ENCODE peak calls at places on chromosome 20, in six cellular contexts. H, R, F, I, Z and E are unnamed samples.

GRCh38 chr20:21862224-21862927 is 156.9 kb downstream of the PAX1 start:
- DNase-seq in I (no peak), H (no peak), Z (no peak), R (no peak), F (no peak), E (no peak)

GRCh38 chr20:47352332-47353223 is 3.9 kb downstream of the ZMYND8 start:
- DNase-seq in R (no peak), F (no peak), I (no peak), Z (peak; percentile 47), H (no peak), E (no peak)

GRCh38 chr20:1950836-1951235 is 43.0 kb downstream of the PDYN start:
- DNase-seq in Z (no peak), R (no peak), H (no peak), F (no peak), I (no peak), E (no peak)

GRCh38 chr20:51573576-51574243 is 31.2 kb upstream of the NFATC2 start:
- DNase-seq in Z (no peak), R (no peak), H (no peak), I (no peak), F (no peak), E (no peak)

GRCh38 chr20:51092238-51092822 is 69.4 kb upstream of the KCNG1 start:
- DNase-seq in I (no peak), R (no peak), H (no peak), F (no peak), Z (no peak), E (no peak)

GRCh38 chr20:63003546-63003945 is 3.2 kb downstream of the BHLHE23 start:
- DNase-seq in R (no peak), Z (peak; percentile 32), F (no peak), H (no peak), I (no peak), E (no peak)

GRCh38 chr20:17570347-17571152 is 675 bp downstream of the DSTN start:
- DNase-seq in H (peak; percentile 29), R (peak; percentile 41), F (no peak), I (no peak), Z (peak; percentile 52), E (no peak)

GRCh38 chr20:36802326-36803223 is 29.0 kb upstream of the DSN1 start:
- DNase-seq in H (peak; percentile 63), F (no peak), R (no peak), Z (no peak), I (no peak), E (no peak)

GRCh38 chr20:40821438-40821837 is 132.4 kb upstream of the MAFB start:
- DNase-seq in F (no peak), I (no peak), R (no peak), Z (no peak), H (no peak), E (no peak)

GRCh38 chr20:35561268-35561667 is 19.4 kb downstream of the ERGIC3 start:
- DNase-seq in F (no peak), R (peak; percentile 18), I (no peak), Z (peak; percentile 35), H (peak; percentile 78), E (no peak)

GRCh38 chr20:50193169-50193850 is 2.7 kb downstream of the CEBPB start:
- DNase-seq in I (no peak), H (peak; percentile 49), Z (no peak), F (no peak), R (no peak), E (no peak)

GRCh38 chr20:42204261-42204660 is 586.1 kb upstream of the CHD6 start:
- DNase-seq in R (no peak), Z (peak; percentile 10), F (no peak), I (no peak), H (no peak), E (peak; percentile 30)

GRCh38 chr20:21396921-21397340 is 395 bp downstream of the NKX2-4 start:
- DNase-seq in I (no peak), Z (peak; percentile 29), R (peak; percentile 44), H (no peak), F (no peak), E (no peak)

GRCh38 chr20:63004607-63005211 is 2.1 kb downstream of the BHLHE23 start:
- DNase-seq in R (no peak), F (no peak), I (no peak), H (no peak), Z (no peak), E (no peak)

GRCh38 chr20:36109251-36109947 is 45.1 kb upstream of the EPB41L1 start:
- DNase-seq in R (no peak), Z (no peak), I (no peak), F (no peak), H (no peak), E (no peak)

GRCh38 chr20:29298759-29299613 is 1958.5 kb upstream of the DEFB115 start:
- DNase-seq in H (no peak), F (no peak), Z (no peak), I (no peak), R (no peak), E (no peak)

GRCh38 chr20:50642288-50642803 is 49.0 kb downstream of the RIPOR3 start:
- DNase-seq in Z (no peak), R (no peak), I (no peak), H (no peak), F (no peak), E (no peak)

GRCh38 chr20:48841861-48842529 is 14.2 kb upstream of the PREX1 start:
- DNase-seq in F (no peak), I (no peak), R (no peak), Z (no peak), H (peak; percentile 88), E (no peak)

GRCh38 chr20:32158943-32159660 is 48.4 kb downstream of the PLAGL2 start:
- DNase-seq in F (no peak), Z (no peak), I (no peak), R (no peak), H (no peak), E (no peak)

GRCh38 chr20:63682384-63683139 is 13.9 kb upstream of the TNFRSF6B start:
- DNase-seq in H (peak; percentile 93), R (no peak), I (no peak), Z (no peak), F (no peak), E (no peak)

GRCh38 chr20:50663095-50663821 is 28.1 kb downstream of the RIPOR3 start:
- DNase-seq in F (no peak), R (peak; percentile 24), Z (no peak), I (no peak), H (no peak), E (peak; percentile 36)

GRCh38 chr20:45781391-45781931 is 10.2 kb downstream of the WFDC3 start:
- DNase-seq in Z (no peak), R (no peak), H (peak; percentile 60), I (no peak), F (no peak), E (no peak)

GRCh38 chr20:48783533-48784272 is 44.1 kb downstream of the PREX1 start:
- DNase-seq in I (peak; percentile 35), H (peak; percentile 17), F (no peak), Z (no peak), R (no peak), E (no peak)

GRCh38 chr20:6122111-6122872 is 538 bp downstream of the FERMT1 start:
- DNase-seq in R (no peak), F (no peak), I (no peak), H (peak; percentile 9), Z (no peak), E (no peak)

GRCh38 chr20:10131612-10132345 is 86.9 kb upstream of the SNAP25 start:
- DNase-seq in I (no peak), H (peak; percentile 78), R (peak; percentile 97), Z (peak; percentile 73), F (no peak), E (peak; percentile 86)

GRCh38 chr20:17936306-17936790 is 32.2 kb downstream of the SNX5 start:
- DNase-seq in H (no peak), F (no peak), I (no peak), Z (no peak), R (no peak), E (no peak)

GRCh38 chr20:23091741-23092408 is 5.8 kb upstream of the CD93 start:
- DNase-seq in R (no peak), F (no peak), I (no peak), Z (no peak), H (no peak), E (no peak)

GRCh38 chr20:6974819-6975218 is 207.3 kb downstream of the BMP2 start:
- DNase-seq in I (no peak), Z (no peak), H (no peak), R (no peak), F (no peak), E (no peak)

GRCh38 chr20:47198996-47199552 is 157.4 kb downstream of the ZMYND8 start:
- DNase-seq in H (no peak), I (no peak), Z (no peak), R (no peak), F (no peak), E (no peak)

GRCh38 chr20:1998193-1998520 is 4.3 kb upstream of the PDYN start:
- DNase-seq in R (no peak), F (no peak), I (no peak), H (no peak), Z (no peak), E (no peak)

GRCh38 chr20:47355489-47356219 is 845 bp downstream of the ZMYND8 start:
- DNase-seq in R (no peak), F (no peak), I (peak; percentile 31), Z (no peak), H (no peak), E (no peak)

GRCh38 chr20:48196006-48196405 is 410.7 kb upstream of the SULF2 start:
- DNase-seq in Z (no peak), H (no peak), F (no peak), R (no peak), I (no peak), E (no peak)

GRCh38 chr20:24672181-24672880 is 202.9 kb downstream of the SYNDIG1 start:
- DNase-seq in F (no peak), R (no peak), H (no peak), I (no peak), Z (no peak), E (no peak)

GRCh38 chr20:63522981-63523611 is 2.5 kb downstream of the PPDPF start:
- DNase-seq in F (no peak), H (no peak), Z (no peak), I (no peak), R (no peak), E (no peak)

GRCh38 chr20:49540696-49541435 is 27.1 kb downstream of the PTGIS start:
- DNase-seq in F (no peak), R (no peak), H (no peak), I (no peak), Z (no peak), E (no peak)

GRCh38 chr20:51767867-51768758 is at the start of gene ATP9A:
- DNase-seq in R (no peak), F (no peak), I (no peak), H (peak; percentile 39), Z (no peak), E (no peak)

GRCh38 chr20:58634818-58635665 is 16.0 kb upstream of the STX16 start:
- DNase-seq in R (no peak), I (no peak), H (no peak), Z (no peak), F (peak; percentile 10), E (no peak)

GRCh38 chr20:62824476-62825287 is 7.8 kb downstream of the COL9A3 start:
- DNase-seq in I (peak; percentile 36), H (no peak), Z (peak; percentile 58), F (peak; percentile 29), R (peak; percentile 71), E (peak; percentile 58)